ENCODE peak calls at places on chromosomes 16 and 17, in five cellular contexts. R is stimulated activated CD8-positive, alpha-beta memory T cell treated with anti-CD3 and anti-CD28 coated beads, Interleukin-4, amount 100 ng/mL, for 1 hour; T is WTC11; F is stimulated activated CD4-positive, alpha-beta T cell treated with anti-CD3 and anti-CD28 coated beads, Interleukin-4, amount 100 ng/mL, for 24 hours; C is tibial nerve. P is an unnamed sample.

GRCh38 chr17:50818266-50818665 is 17.1 kb upstream of the WFIKKN2 start:
- DNase-seq in R (no peak), T (no peak), F (no peak), C (no peak), P (no peak)

GRCh38 chr17:7561028-7561575 is 617 bp upstream of the SENP3 start:
- DNase-seq in R (peak), T (peak), F (peak), C (peak), P (peak)

GRCh38 chr17:77445908-77446535 is 305.3 kb downstream of the SEC14L1 start:
- DNase-seq in R (no peak), T (no peak), F (peak), C (no peak), P (peak)

GRCh38 chr17:74736423-74737298 is at the start of gene RAB37:
- DNase-seq in R (no peak), T (peak), F (no peak), C (no peak), P (peak)

GRCh38 chr16:84820305-84820684 is 510 bp downstream of the CRISPLD2 start:
- DNase-seq in R (no peak), T (no peak), F (no peak), C (no peak), P (no peak)

GRCh38 chr16:59356709-59357108 is 622.6 kb upstream of the GOT2 start:
- DNase-seq in R (no peak), T (no peak), F (no peak), C (no peak), P (no peak)

GRCh38 chr16:83899272-83899897 is 470 bp downstream of the MLYCD start:
- DNase-seq in R (no peak), T (peak), F (peak), C (no peak), P (peak)

GRCh38 chr16:85227262-85227923 is 115.1 kb upstream of the CIBAR2 start:
- DNase-seq in R (no peak), T (no peak), F (no peak), C (no peak), P (peak)

GRCh38 chr17:27535178-27535928 is 79.1 kb downstream of the KSR1 start:
- DNase-seq in R (no peak), T (no peak), F (no peak), C (no peak), P (no peak)

GRCh38 chr16:89904606-89905510 is 13.8 kb upstream of the MC1R start:
- DNase-seq in R (no peak), T (no peak), F (no peak), C (no peak), P (no peak)

GRCh38 chr17:746181-746580 is 5.9 kb downstream of the GEMIN4 start:
- DNase-seq in R (no peak), T (no peak), F (no peak), C (no peak), P (no peak)

GRCh38 chr16:15518412-15519351 is 84.3 kb downstream of the BMERB1 start:
- DNase-seq in R (no peak), T (no peak), F (no peak), C (peak), P (no peak)

GRCh38 chr16:71568541-71568940 is 8.4 kb downstream of the TAT start:
- DNase-seq in R (no peak), T (no peak), F (no peak), C (no peak), P (no peak)

GRCh38 chr16:35751191-35751941 is 2292.0 kb downstream of the TP53TG3F start:
- DNase-seq in R (no peak), T (no peak), F (no peak), C (no peak), P (no peak)

GRCh38 chr17:46758614-46759013 is 59.9 kb downstream of the WNT3 start:
- DNase-seq in R (no peak), T (no peak), F (no peak), C (no peak), P (no peak)

GRCh38 chr16:55384848-55385247 is 60.8 kb downstream of the IRX6 start:
- DNase-seq in R (no peak), T (no peak), F (no peak), C (no peak), P (no peak)

GRCh38 chr17:57544834-57545463 is 200.2 kb downstream of the CCDC182 start:
- DNase-seq in R (no peak), T (no peak), F (no peak), C (no peak), P (no peak)

GRCh38 chr16:56334761-56335160 is 90.6 kb downstream of the AMFR start:
- DNase-seq in R (no peak), T (no peak), F (no peak), C (no peak), P (no peak)

GRCh38 chr16:89352091-89352681 is 134.7 kb downstream of the ZNF778 start:
- DNase-seq in R (no peak), T (no peak), F (no peak), C (no peak), P (no peak)

GRCh38 chr16:8634991-8635736 is 13.7 kb downstream of the METTL22 start:
- DNase-seq in R (no peak), T (peak), F (no peak), C (no peak), P (no peak)

GRCh38 chr17:41101586-41102259 is at the start of gene KRTAP4-16:
- DNase-seq in R (no peak), T (no peak), F (no peak), C (no peak), P (no peak)